ENCODE peak calls at places on chromosome 9, in eight cellular contexts. L, Q, J, X, N, E, M and Y are unnamed samples.

GRCh38 chr9:72882117-72882775 is 70.6 kb downstream of the ALDH1A1 start:
- DNase-seq in L (peak; percentile 79), Q (no peak), J (no peak), X (no peak), N (no peak), E (no peak), M (no peak), Y (no peak)

GRCh38 chr9:130772185-130772584 is 62.9 kb upstream of the ABL1 start:
- DNase-seq in L (no peak), Q (no peak), J (no peak), X (no peak), N (no peak), E (no peak), M (no peak), Y (no peak)

GRCh38 chr9:38066907-38067610 is 2.0 kb downstream of the SHB start:
- DNase-seq in L (peak; percentile 73), Q (no peak), J (no peak), X (no peak), N (no peak), E (no peak), M (peak; percentile 34), Y (peak; percentile 26)

GRCh38 chr9:92406506-92406905 is 2.1 kb upstream of the OGN start:
- DNase-seq in L (no peak), Q (no peak), J (no peak), X (no peak), N (peak; percentile 8), E (no peak), M (no peak), Y (peak; percentile 42)

GRCh38 chr9:4424891-4425290 is 65.4 kb upstream of the SLC1A1 start:
- DNase-seq in L (no peak), Q (no peak), J (no peak), X (no peak), N (no peak), E (no peak), M (no peak), Y (no peak)

GRCh38 chr9:129402341-129402739 is 218.6 kb downstream of the C9orf50 start:
- DNase-seq in L (no peak), Q (no peak), J (no peak), X (no peak), N (no peak), E (no peak), M (no peak), Y (no peak)

GRCh38 chr9:100756217-100756616 is 178.3 kb downstream of the CAVIN4 start:
- DNase-seq in L (no peak), Q (no peak), J (no peak), X (no peak), N (no peak), E (no peak), M (no peak), Y (no peak)

GRCh38 chr9:128771745-128772519 is at the start of gene ZER1:
- DNase-seq in L (peak; percentile 94), Q (peak; percentile 64), J (peak; percentile 99), X (peak; percentile 99), N (peak; percentile 71), E (peak; percentile 97), M (peak; percentile 91), Y (peak; percentile 88)

GRCh38 chr9:130122465-130122864 is 49.7 kb upstream of the NCS1 start:
- DNase-seq in L (no peak), Q (no peak), J (no peak), X (no peak), N (no peak), E (no peak), M (no peak), Y (no peak)

GRCh38 chr9:14314424-14314928 is 535 bp upstream of the NFIB start:
- DNase-seq in L (peak; percentile 82), Q (peak; percentile 19), J (no peak), X (no peak), N (no peak), E (peak; percentile 30), M (peak; percentile 82), Y (peak; percentile 62)
- TF ChIP-seq POLR2A in L (peak; percentile 76), Q (no peak), J (no peak), X (no peak), N (no peak), E (no peak), M (peak; percentile 58), Y (peak; percentile 56)

GRCh38 chr9:127580879-127581278 is 31.2 kb upstream of the STXBP1 start:
- DNase-seq in L (no peak), Q (no peak), J (no peak), X (no peak), N (no peak), E (peak; percentile 4), M (no peak), Y (no peak)

GRCh38 chr9:127578627-127578951 is 33.5 kb upstream of the STXBP1 start:
- DNase-seq in L (no peak), Q (no peak), J (no peak), X (no peak), N (no peak), E (no peak), M (no peak), Y (no peak)

GRCh38 chr9:127575875-127576778 is 36.0 kb upstream of the STXBP1 start:
- DNase-seq in L (no peak), Q (no peak), J (no peak), X (no peak), N (no peak), E (no peak), M (no peak), Y (no peak)

GRCh38 chr9:127580371-127580770 is 31.7 kb upstream of the STXBP1 start:
- DNase-seq in L (no peak), Q (no peak), J (no peak), X (no peak), N (no peak), E (no peak), M (no peak), Y (no peak)

GRCh38 chr9:127578952-127579853 is 32.9 kb upstream of the STXBP1 start:
- DNase-seq in L (peak; percentile 93), Q (peak; percentile 91), J (no peak), X (no peak), N (peak; percentile 58), E (peak; percentile 13), M (peak; percentile 89), Y (peak; percentile 76)
- TF ChIP-seq POLR2A in L (peak; percentile 45), Q (peak; percentile 58), J (no peak), X (no peak), N (no peak), E (no peak), M (peak; percentile 22), Y (peak; percentile 19)

DNA sequence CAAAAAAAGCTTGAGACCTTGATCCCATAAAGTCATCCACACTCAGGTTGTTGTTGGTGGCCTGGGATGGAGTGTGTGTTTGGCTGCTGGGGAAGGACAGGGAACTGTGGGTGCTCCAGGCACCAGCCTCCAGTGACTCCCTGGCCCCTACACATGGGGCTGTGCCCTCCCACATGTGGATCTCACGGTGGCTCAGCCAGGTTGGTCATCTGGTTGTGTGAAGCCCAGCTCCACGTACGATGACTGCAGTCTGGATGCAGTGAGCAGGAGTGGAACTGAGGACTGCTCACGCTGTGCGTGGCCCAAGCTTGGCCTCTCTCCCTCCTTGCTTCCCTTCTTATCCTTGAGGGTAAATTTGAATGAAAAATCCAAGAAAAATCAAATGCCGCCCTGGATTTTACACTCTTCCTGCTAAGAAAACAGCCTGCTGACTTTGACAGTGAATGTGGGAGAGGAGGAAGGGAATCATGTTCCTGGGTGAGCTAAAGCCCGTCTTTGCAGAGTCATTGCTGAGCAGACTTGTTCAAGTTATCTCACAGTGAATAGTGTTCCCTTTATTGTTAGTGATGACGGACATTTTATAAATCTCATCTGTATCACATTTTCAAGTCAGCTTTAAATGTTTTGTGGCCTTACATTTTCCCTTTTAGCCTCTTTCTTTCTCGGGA is 65.1 kb upstream of the CACNA1B start:
- DNase-seq in L (no peak), Q (no peak), J (no peak), X (no peak), N (no peak), E (no peak), M (no peak), Y (no peak)
- TF ChIP-seq POLR2A in L (no peak), Q (no peak), J (no peak), X (no peak), N (no peak), E (no peak), M (no peak), Y (no peak)

GRCh38 chr9:121298689-121299112 is 30.7 kb downstream of the GSN start:
- DNase-seq in L (no peak), Q (no peak), J (no peak), X (no peak), N (no peak), E (no peak), M (no peak), Y (peak; percentile 32)

GRCh38 chr9:121300283-121301119 is 32.5 kb downstream of the GSN start:
- DNase-seq in L (no peak), Q (no peak), J (no peak), X (no peak), N (no peak), E (no peak), M (no peak), Y (no peak)

GRCh38 chr9:121299125-121299466 is 31.1 kb downstream of the GSN start:
- DNase-seq in L (no peak), Q (no peak), J (no peak), X (no peak), N (no peak), E (no peak), M (no peak), Y (no peak)

GRCh38 chr9:121298016-121298538 is 30.1 kb downstream of the GSN start:
- DNase-seq in L (no peak), Q (no peak), J (no peak), X (no peak), N (no peak), E (no peak), M (no peak), Y (no peak)

GRCh38 chr9:121299467-121300282 is 31.7 kb downstream of the GSN start:
- DNase-seq in L (peak; percentile 92), Q (no peak), J (peak; percentile 68), X (peak; percentile 60), N (no peak), E (no peak), M (no peak), Y (peak; percentile 78)
- TF ChIP-seq POLR2A in L (peak; percentile 93), Q (peak; percentile 26), J (no peak), X (no peak), N (no peak), E (no peak), M (no peak), Y (no peak)